ENCODE peak calls at places on chromosomes 5 and 9, in seven cellular contexts. P is H9, V is trophoblast cell, A is H1, Y is mesendoderm, Z is IMR-90, G is mesenchymal stem cell. D is an unnamed sample.

GRCh38 chr9:14306672-14307646 is 7.0 kb downstream of the NFIB start:
- DNase-seq in Z (peak), G (no peak), V (no peak), A (no peak), Y (no peak), P (no peak), D (no peak)

GRCh38 chr5:2203774-2204173 is 321.0 kb upstream of the IRX4 start:
- DNase-seq in V (no peak), Z (no peak), A (no peak), G (no peak), P (no peak), Y (no peak), D (no peak)

GRCh38 chr5:68200288-68200687 is 15.3 kb upstream of the PIK3R1 start:
- DNase-seq in Z (no peak), Y (no peak), V (no peak), A (no peak), G (no peak), P (no peak), D (no peak)

GRCh38 chr5:74538206-74538661 is 102.3 kb downstream of the ENC1 start:
- DNase-seq in Y (peak), Z (peak), A (no peak), P (no peak), V (peak), G (peak), D (no peak)

GRCh38 chr9:76676857-76677256 is 87.4 kb upstream of the PCA3 start:
- DNase-seq in Z (no peak), V (no peak), G (no peak), A (no peak), P (no peak), Y (no peak), D (no peak)

GRCh38 chr9:5518061-5518936 is 8.0 kb downstream of the PDCD1LG2 start:
- DNase-seq in Z (no peak), V (no peak), Y (no peak), A (no peak), P (no peak), G (no peak), D (no peak)

GRCh38 chr9:18822850-18823249 is 210.2 kb downstream of the SAXO1 start:
- DNase-seq in G (no peak), Z (no peak), Y (no peak), A (no peak), P (no peak), V (no peak), D (no peak)

GRCh38 chr9:129070670-129071525 is 10.0 kb upstream of the DOLPP1 start:
- DNase-seq in V (no peak), G (no peak), A (no peak), Z (no peak), Y (no peak), P (peak), D (no peak)

GRCh38 chr9:81804306-81804705 is 115.0 kb upstream of the TLE1 start:
- DNase-seq in V (no peak), P (no peak), Z (peak), A (no peak), Y (no peak), G (no peak), D (no peak)

GRCh38 chr5:179271301-179271650 is 74.0 kb downstream of the ADAMTS2 start:
- DNase-seq in P (peak), V (no peak), G (no peak), A (no peak), Z (no peak), Y (no peak), D (no peak)

GRCh38 chr5:1012316-1012841 is 3.8 kb downstream of the NKD2 start:
- DNase-seq in Z (no peak), P (no peak), Y (no peak), A (no peak), V (no peak), G (no peak), D (no peak)

GRCh38 chr5:104817127-104817526 is 1254.5 kb upstream of the NUDT12 start:
- DNase-seq in A (no peak), P (no peak), V (no peak), Y (no peak), G (no peak), Z (no peak), D (no peak)

GRCh38 chr5:891117-891836 is 1.3 kb downstream of the BRD9 start:
- DNase-seq in G (peak), A (peak), V (peak), P (peak), Y (peak), Z (no peak), D (no peak)

GRCh38 chr9:124180557-124180956 is 77.2 kb upstream of the NEK6 start:
- DNase-seq in Y (no peak), Z (peak), P (no peak), V (no peak), A (no peak), G (no peak), D (no peak)

GRCh38 chr5:150340614-150341265 is 16.8 kb upstream of the TCOF1 start:
- DNase-seq in A (no peak), G (no peak), Y (no peak), Z (no peak), P (no peak), V (no peak), D (no peak)

GRCh38 chr5:95069948-95070347 is 214.9 kb downstream of the MCTP1 start:
- DNase-seq in A (no peak), P (no peak), G (no peak), V (peak), Y (no peak), Z (no peak), D (no peak)

GRCh38 chr9:93904649-93905472 is 50.3 kb downstream of the BARX1 start:
- DNase-seq in V (no peak), Y (no peak), Z (no peak), A (no peak), P (no peak), G (no peak), D (no peak)

GRCh38 chr9:25857167-25857566 is 178.9 kb upstream of the TUSC1 start:
- DNase-seq in Z (no peak), P (no peak), V (no peak), Y (no peak), G (no peak), A (no peak), D (no peak)

GRCh38 chr5:74766348-74766886 is 500 bp downstream of the GFM2 start:
- DNase-seq in G (peak), Y (peak), P (no peak), A (no peak), Z (peak), V (peak), D (peak)

GRCh38 chr5:75405296-75405695 is 68.3 kb downstream of the HMGCR start:
- DNase-seq in G (peak), Y (peak), A (no peak), P (no peak), V (peak), Z (peak), D (no peak)

GRCh38 chr9:129208191-129209091 is 30.4 kb upstream of the IER5L start:
- DNase-seq in P (peak), A (peak), Z (no peak), V (no peak), Y (peak), G (no peak), D (no peak)

GRCh38 chr9:137136261-137136925 is 2.6 kb upstream of the GRIN1 start:
- DNase-seq in V (no peak), Z (no peak), Y (no peak), G (no peak), A (no peak), P (peak), D (no peak)

GRCh38 chr5:39203951-39204350 is 15.4 kb downstream of the FYB1 start:
- DNase-seq in A (no peak), P (no peak), Z (no peak), G (no peak), V (no peak), Y (no peak), D (no peak)

GRCh38 chr5:113235884-113236283 is 198.9 kb downstream of the TSSK1B start:
- DNase-seq in A (no peak), P (no peak), V (peak), Z (no peak), G (no peak), Y (peak), D (no peak)
- H3K4me2 ChIP-seq in A (no peak), P (no peak), V (no peak), Z (no peak), G (no peak), Y (no peak), D (no peak)

DNA sequence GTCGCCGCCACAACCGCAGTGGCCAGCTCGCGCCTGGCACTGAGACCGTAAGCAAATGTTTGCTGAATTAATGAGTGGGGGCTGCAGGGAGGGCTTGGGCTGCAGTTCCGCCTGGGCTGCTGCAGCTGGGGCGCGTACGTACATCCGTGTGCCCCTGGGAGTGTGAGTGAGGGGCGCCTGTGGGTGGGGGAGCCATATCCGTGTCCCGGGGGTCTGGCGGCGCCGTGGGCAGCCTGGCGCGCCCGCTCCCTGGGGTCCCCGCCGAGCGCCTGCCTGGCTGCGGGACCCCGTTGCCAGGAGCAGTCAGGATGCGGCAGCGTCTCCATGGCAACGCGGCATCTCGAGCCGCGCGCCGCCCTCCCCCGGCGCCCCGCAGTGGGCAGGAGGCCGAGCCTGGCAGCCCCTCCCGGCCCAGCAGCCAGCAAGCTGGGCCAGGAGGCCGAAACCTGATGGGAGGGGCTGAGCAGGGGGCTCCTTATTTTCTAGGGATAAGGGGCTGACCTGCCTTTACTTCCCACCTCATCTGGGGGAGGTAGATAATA is 31.3 kb upstream of the PSD2 start:
- DNase-seq in P (peak), Z (no peak), G (no peak), A (no peak), Y (peak), V (no peak), D (no peak)
- H3K23ac ChIP-seq in P (no peak), Z (no peak), G (no peak), A (no peak), Y (no peak), V (no peak), D (peak)

GRCh38 chr5:159067201-159067600 is 32.5 kb downstream of the EBF1 start:
- DNase-seq in V (no peak), A (no peak), P (no peak), Y (no peak), Z (no peak), G (no peak), D (no peak)
- H3K4me2 ChIP-seq in V (no peak), A (no peak), P (no peak), Y (no peak), Z (no peak), G (no peak), D (no peak)

GRCh38 chr9:134141906-134142305 is 6.0 kb downstream of the WDR5 start:
- DNase-seq in P (no peak), Z (no peak), Y (no peak), V (no peak), G (no peak), A (no peak), D (no peak)
- H3K23ac ChIP-seq in P (no peak), Z (no peak), Y (no peak), V (no peak), G (no peak), A (no peak), D (no peak)

DNA sequence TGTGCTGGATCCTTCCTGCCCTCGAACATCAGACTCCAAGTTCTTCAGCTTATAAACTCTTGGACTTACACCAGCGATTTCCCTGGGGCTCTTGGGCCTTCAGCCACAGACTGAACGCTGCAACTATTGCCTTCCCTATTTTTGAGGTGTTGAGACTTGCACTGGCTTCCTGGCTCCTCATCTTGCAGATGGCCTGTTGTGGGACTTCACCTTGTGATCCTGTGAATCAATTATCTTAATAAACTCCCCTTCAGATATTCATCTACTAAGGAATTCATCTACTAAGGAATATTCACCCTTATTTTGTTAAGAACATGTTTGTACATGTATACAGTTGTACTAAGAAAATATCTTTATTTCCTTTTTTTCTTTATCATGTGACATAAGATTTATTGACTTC is 1079.7 kb downstream of the CDH12 start:
- DNase-seq in V (no peak), P (no peak), Z (no peak), G (no peak), A (no peak), Y (no peak), D (no peak)
- H3K4me2 ChIP-seq in V (no peak), P (no peak), Z (no peak), G (no peak), A (no peak), Y (no peak), D (no peak)

D was measured in neuronal stem cell.